ENCODE peak calls at places on chromosomes 3 and 15, in six cellular contexts. Y, Z, O, R, H and B are unnamed samples.

GRCh38 chr3:140143670-140144069 is 208.7 kb downstream of the CLSTN2 start:
- DNase-seq in Z (no peak), Y (no peak), H (no peak), O (no peak), R (no peak), B (no peak)

GRCh38 chr3:196619213-196619612 is 20.3 kb upstream of the NRROS start:
- DNase-seq in Y (no peak), Z (peak), R (no peak), O (no peak), H (no peak), B (no peak)

GRCh38 chr3:6260551-6261191 is 600.2 kb upstream of the GRM7 start:
- DNase-seq in R (no peak), Y (no peak), Z (no peak), O (no peak), H (no peak), B (no peak)

GRCh38 chr3:196660381-196661166 is 21.1 kb downstream of the NRROS start:
- DNase-seq in Z (no peak), R (peak), O (no peak), Y (no peak), H (no peak), B (no peak)

GRCh38 chr15:37142371-37142770 is 42.0 kb upstream of the MEIS2 start:
- DNase-seq in Y (no peak), H (no peak), R (no peak), O (no peak), Z (no peak), B (no peak)

GRCh38 chr3:132315851-132316250 is 1.4 kb upstream of the ACP3 start:
- DNase-seq in H (peak), Z (no peak), R (no peak), Y (no peak), O (peak), B (no peak)

GRCh38 chr15:40421246-40422157 is 15.9 kb downstream of the IVD start:
- DNase-seq in R (peak), Y (peak), H (peak), Z (peak), O (peak), B (peak)

GRCh38 chr15:38941399-38941953 is 376.9 kb upstream of the RASGRP1 start:
- DNase-seq in O (peak), R (no peak), Z (peak), Y (peak), H (no peak), B (peak)

GRCh38 chr3:33658971-33659848 is 58.8 kb downstream of the CLASP2 start:
- DNase-seq in Z (peak), H (peak), R (peak), O (peak), Y (peak), B (peak)

GRCh38 chr15:50767332-50767861 is 1.9 kb upstream of the SPPL2A start:
- DNase-seq in Z (no peak), Y (no peak), O (no peak), H (no peak), R (peak), B (no peak)

GRCh38 chr3:72625616-72626337 is 222.5 kb downstream of the SHQ1 start:
- DNase-seq in Z (no peak), O (peak), R (no peak), H (peak), Y (no peak), B (peak)

GRCh38 chr3:150035910-150036661 is 65.4 kb upstream of the PFN2 start:
- DNase-seq in H (no peak), Y (no peak), Z (no peak), R (peak), O (no peak), B (no peak)

GRCh38 chr15:65416845-65417416 is 5.8 kb downstream of the IGDCC4 start:
- DNase-seq in O (peak), R (no peak), Y (no peak), Z (peak), H (peak), B (peak)

GRCh38 chr3:96449803-96450202 is 364.6 kb upstream of the EPHA6 start:
- DNase-seq in Y (no peak), O (no peak), Z (peak), R (no peak), H (no peak), B (no peak)

GRCh38 chr3:170027691-170028102 is 10.1 kb upstream of the GPR160 start:
- DNase-seq in Y (no peak), H (no peak), Z (no peak), R (no peak), O (no peak), B (no peak)

GRCh38 chr3:117853923-117854322 is 1144.3 kb downstream of the TUSC7 start:
- DNase-seq in Z (no peak), O (peak), Y (peak), H (peak), R (no peak), B (peak)

GRCh38 chr3:140927711-140928110 is 13.9 kb upstream of the SLC25A36 start:
- DNase-seq in O (no peak), Y (no peak), R (no peak), Z (no peak), H (no peak), B (no peak)

GRCh38 chr3:8278448-8278847 is 223.2 kb upstream of the LMCD1 start:
- DNase-seq in Y (no peak), Z (no peak), O (no peak), R (no peak), H (no peak), B (no peak)

GRCh38 chr3:184380627-184381260 is 890 bp downstream of the CHRD start:
- DNase-seq in Y (no peak), H (no peak), R (no peak), Z (no peak), O (no peak), B (no peak)

GRCh38 chr3:187744169-187745151 is 808 bp downstream of the BCL6 start:
- DNase-seq in R (peak), H (peak), O (peak), Z (peak), Y (peak), B (peak)

GRCh38 chr15:74642328-74642723 is 26.7 kb downstream of the CLK3 start:
- DNase-seq in Z (no peak), R (peak), Y (no peak), H (no peak), O (no peak), B (no peak)

GRCh38 chr15:42182976-42183375 is 25.1 kb downstream of the VPS39 start:
- DNase-seq in H (no peak), Y (no peak), R (peak), Z (no peak), O (no peak), B (no peak)

GRCh38 chr3:66405701-66406091 is 95.1 kb downstream of the LRIG1 start:
- DNase-seq in O (peak), Y (peak), H (peak), R (no peak), Z (no peak), B (peak)

GRCh38 chr3:185082149-185082548 is 70.7 kb downstream of the C3orf70 start:
- DNase-seq in R (no peak), H (no peak), Y (no peak), Z (no peak), O (peak), B (no peak)

GRCh38 chr15:62138124-62138523 is 27.0 kb downstream of the C2CD4B start:
- DNase-seq in Y (peak), R (no peak), O (peak), H (peak), Z (no peak), B (peak)

GRCh38 chr15:64740361-64741170 is 34.8 kb downstream of the RBPMS2 start:
- DNase-seq in O (peak), Z (no peak), H (peak), Y (peak), R (peak), B (peak)

GRCh38 chr3:181909241-181909640 is 197.5 kb downstream of the SOX2 start:
- DNase-seq in H (no peak), R (no peak), Z (no peak), Y (no peak), O (no peak), B (no peak)

GRCh38 chr3:8371955-8372600 is 129.5 kb upstream of the LMCD1 start:
- DNase-seq in Y (no peak), Z (no peak), R (no peak), O (no peak), H (no peak), B (no peak)

GRCh38 chr15:55564347-55565145 is 23.6 kb downstream of the PYGO1 start:
- DNase-seq in Z (peak), R (no peak), O (no peak), H (no peak), Y (no peak), B (no peak)
- TF ChIP-seq CTCF in Z (peak), R (no peak), O (no peak), H (peak), Y (peak), B (peak)

GRCh38 chr3:98994128-98994762 is 92.8 kb upstream of the DCBLD2 start:
- DNase-seq in H (peak), R (no peak), O (peak), Z (peak), Y (peak), B (peak)

GRCh38 chr3:98986073-98986472 is 84.6 kb upstream of the DCBLD2 start:
- DNase-seq in R (no peak), O (peak), Z (peak), Y (peak), H (peak), B (peak)

GRCh38 chr3:98985406-98985805 is 83.9 kb upstream of the DCBLD2 start:
- DNase-seq in R (no peak), O (no peak), Y (no peak), H (peak), Z (no peak), B (no peak)

GRCh38 chr3:98990657-98991056 is 89.2 kb upstream of the DCBLD2 start:
- DNase-seq in Z (no peak), Y (no peak), O (no peak), R (no peak), H (no peak), B (no peak)

DNA sequence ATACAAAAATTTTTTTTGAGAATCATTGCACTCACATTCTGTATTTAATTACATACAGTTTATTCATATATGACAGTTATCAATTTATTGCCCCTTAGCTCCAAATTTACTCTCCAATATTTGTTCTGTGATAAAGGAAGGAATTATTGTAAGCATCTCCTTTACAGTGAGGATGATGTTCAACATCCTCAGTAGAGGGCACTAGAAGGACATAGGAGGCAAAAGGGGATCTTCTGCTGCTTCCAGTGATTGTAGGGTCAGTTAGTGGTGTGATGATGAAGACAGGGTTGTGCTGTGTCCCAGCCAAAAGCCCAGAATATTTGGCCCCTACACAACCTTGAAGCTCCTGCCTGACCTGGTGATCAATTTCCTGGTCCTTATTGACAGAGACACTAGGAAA is 89.9 kb upstream of the DCBLD2 start:
- DNase-seq in Z (no peak), O (no peak), Y (no peak), H (no peak), R (no peak), B (peak)
- TF ChIP-seq CTCF in Z (peak), O (peak), Y (peak), H (no peak), R (no peak), B (peak)

GRCh38 chr3:147616998-147617619 is 207.9 kb downstream of the ZIC1 start:
- DNase-seq in H (peak), Z (peak), R (no peak), O (peak), Y (no peak), B (peak)
- TF ChIP-seq CTCF in H (peak), Z (peak), R (no peak), O (peak), Y (peak), B (peak)

GRCh38 chr3:113557374-113557773 is 25.0 kb downstream of the SIDT1 start:
- DNase-seq in Y (peak), H (peak), Z (no peak), R (no peak), O (peak), B (peak)
- TF ChIP-seq CTCF in Y (peak), H (no peak), Z (no peak), R (no peak), O (no peak), B (peak)

DNA sequence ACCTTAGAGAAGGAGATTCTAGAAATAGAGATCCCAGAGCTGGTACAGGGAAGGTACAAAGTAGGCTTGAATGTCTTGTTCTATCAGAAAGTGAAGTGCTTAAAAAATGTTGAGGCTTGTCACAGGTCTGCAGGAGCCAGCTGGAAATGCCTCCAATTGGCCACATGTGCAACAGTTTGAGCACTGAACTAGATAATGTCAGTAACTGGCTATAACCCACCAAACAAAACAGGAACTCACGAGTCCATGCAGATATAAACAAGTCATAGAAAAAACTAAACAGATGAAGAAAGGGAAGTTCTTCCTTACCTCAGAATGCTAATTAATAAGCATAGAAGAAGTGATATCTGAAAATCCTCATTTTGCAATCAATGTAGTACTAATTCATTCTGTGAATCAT is 11.9 kb upstream of the TF start:
- DNase-seq in R (no peak), H (no peak), Y (no peak), O (no peak), Z (no peak), B (no peak)
- TF ChIP-seq CTCF in R (no peak), H (no peak), Y (no peak), O (no peak), Z (no peak), B (no peak)

GRCh38 chr3:57864853-57865252 is 108.7 kb downstream of the SLMAP start:
- DNase-seq in O (peak), H (peak), R (no peak), Z (no peak), Y (peak), B (peak)
- TF ChIP-seq CTCF in O (peak), H (peak), R (peak), Z (peak), Y (peak), B (peak)